ENCODE peak calls at places on chromosomes 12 and 14, in seven cellular contexts. One of them, this sample, is unnamed.

GRCh38 chr12:4270016-4270669 is 3.4 kb upstream of the CCND2 start:
- DNase-seq in A549: no peak
- DNase-seq in neuronal stem cell: no peak
- DNase-seq in fibroblast of the aortic adventitia: no peak
- DNase-seq in AG04450: no peak
- DNase-seq in iPS DF 6.9: no peak
- DNase-seq in GM12865: no peak
- DNase-seq in this sample: no peak

GRCh38 chr12:98227162-98227561 is 288.2 kb upstream of the TMPO start:
- DNase-seq in A549: peak; percentile 45
- DNase-seq in neuronal stem cell: no peak
- DNase-seq in fibroblast of the aortic adventitia: peak; percentile 6
- DNase-seq in AG04450: no peak
- DNase-seq in iPS DF 6.9: no peak
- DNase-seq in GM12865: peak; percentile 16
- DNase-seq in this sample: peak; percentile 73

GRCh38 chr14:90533591-90534021 is 136.8 kb downstream of the CALM1 start:
- DNase-seq in A549: no peak
- DNase-seq in neuronal stem cell: no peak
- DNase-seq in fibroblast of the aortic adventitia: no peak
- DNase-seq in AG04450: no peak
- DNase-seq in iPS DF 6.9: no peak
- DNase-seq in GM12865: no peak
- DNase-seq in this sample: no peak

GRCh38 chr12:29396774-29397173 is 15.8 kb upstream of the ERGIC2 start:
- DNase-seq in A549: no peak
- DNase-seq in neuronal stem cell: no peak
- DNase-seq in fibroblast of the aortic adventitia: peak; percentile 40
- DNase-seq in AG04450: no peak
- DNase-seq in iPS DF 6.9: no peak
- DNase-seq in GM12865: no peak
- DNase-seq in this sample: no peak

GRCh38 chr12:15979096-15980091 is 68.3 kb downstream of the DERA start:
- DNase-seq in A549: peak; percentile 32
- DNase-seq in neuronal stem cell: no peak
- DNase-seq in fibroblast of the aortic adventitia: peak; percentile 93
- DNase-seq in AG04450: peak; percentile 78
- DNase-seq in iPS DF 6.9: peak; percentile 27
- DNase-seq in GM12865: peak; percentile 17
- DNase-seq in this sample: no peak

GRCh38 chr12:123761841-123762714 is at the start of gene DNAH10:
- DNase-seq in A549: no peak
- DNase-seq in neuronal stem cell: peak; percentile 69
- DNase-seq in fibroblast of the aortic adventitia: no peak
- DNase-seq in AG04450: no peak
- DNase-seq in iPS DF 6.9: peak; percentile 31
- DNase-seq in GM12865: peak; percentile 62
- DNase-seq in this sample: peak; percentile 69

GRCh38 chr14:74573421-74574091 is 38.5 kb downstream of the LTBP2 start:
- DNase-seq in A549: no peak
- DNase-seq in neuronal stem cell: no peak
- DNase-seq in fibroblast of the aortic adventitia: no peak
- DNase-seq in AG04450: no peak
- DNase-seq in iPS DF 6.9: no peak
- DNase-seq in GM12865: no peak
- DNase-seq in this sample: no peak

GRCh38 chr12:7376196-7376595 is 67.8 kb downstream of the CD163L1 start:
- DNase-seq in A549: no peak
- DNase-seq in neuronal stem cell: no peak
- DNase-seq in fibroblast of the aortic adventitia: peak; percentile 73
- DNase-seq in AG04450: peak; percentile 7
- DNase-seq in iPS DF 6.9: no peak
- DNase-seq in GM12865: no peak
- DNase-seq in this sample: no peak

GRCh38 chr12:15984097-15984800 is 73.1 kb downstream of the DERA start:
- DNase-seq in A549: no peak
- DNase-seq in neuronal stem cell: no peak
- DNase-seq in fibroblast of the aortic adventitia: peak; percentile 27
- DNase-seq in AG04450: no peak
- DNase-seq in iPS DF 6.9: no peak
- DNase-seq in GM12865: no peak
- DNase-seq in this sample: no peak

GRCh38 chr14:67514650-67515385 is 18.3 kb upstream of the PLEKHH1 start:
- DNase-seq in A549: no peak
- DNase-seq in neuronal stem cell: no peak
- DNase-seq in fibroblast of the aortic adventitia: peak; percentile 40
- DNase-seq in AG04450: no peak
- DNase-seq in iPS DF 6.9: no peak
- DNase-seq in GM12865: peak; percentile 41
- DNase-seq in this sample: peak; percentile 89

GRCh38 chr14:64722842-64723447 is 18.7 kb downstream of the PLEKHG3 start:
- DNase-seq in A549: no peak
- DNase-seq in neuronal stem cell: no peak
- DNase-seq in fibroblast of the aortic adventitia: no peak
- DNase-seq in AG04450: no peak
- DNase-seq in iPS DF 6.9: no peak
- DNase-seq in GM12865: no peak
- DNase-seq in this sample: no peak

GRCh38 chr12:9760699-9761406 is at the start of gene CD69:
- DNase-seq in A549: no peak
- DNase-seq in neuronal stem cell: no peak
- DNase-seq in fibroblast of the aortic adventitia: no peak
- DNase-seq in AG04450: no peak
- DNase-seq in iPS DF 6.9: no peak
- DNase-seq in GM12865: peak; percentile 91
- DNase-seq in this sample: no peak

GRCh38 chr12:55716582-55717396 is 943 bp downstream of the BLOC1S1 start:
- DNase-seq in A549: no peak
- DNase-seq in neuronal stem cell: no peak
- DNase-seq in fibroblast of the aortic adventitia: no peak
- DNase-seq in AG04450: no peak
- DNase-seq in iPS DF 6.9: no peak
- DNase-seq in GM12865: no peak
- DNase-seq in this sample: no peak

GRCh38 chr12:124544311-124544970 is 23.0 kb downstream of the NCOR2 start:
- DNase-seq in A549: no peak
- DNase-seq in neuronal stem cell: no peak
- DNase-seq in fibroblast of the aortic adventitia: no peak
- DNase-seq in AG04450: no peak
- DNase-seq in iPS DF 6.9: no peak
- DNase-seq in GM12865: no peak
- DNase-seq in this sample: no peak

GRCh38 chr12:46260913-46261476 is 7.8 kb downstream of the SLC38A1 start:
- DNase-seq in A549: no peak
- DNase-seq in neuronal stem cell: no peak
- DNase-seq in fibroblast of the aortic adventitia: no peak
- DNase-seq in AG04450: no peak
- DNase-seq in iPS DF 6.9: no peak
- DNase-seq in GM12865: no peak
- DNase-seq in this sample: no peak
- H3K4me3 ChIP-seq in A549: no peak overlapping the region
- H3K4me3 ChIP-seq in neuronal stem cell: no peak overlapping the region
- H3K4me3 ChIP-seq in fibroblast of the aortic adventitia: peak overlapping the region; percentile 15
- H3K4me3 ChIP-seq in AG04450: peak overlapping the region; percentile 39
- H3K4me3 ChIP-seq in iPS DF 6.9: no peak overlapping the region
- H3K4me3 ChIP-seq in GM12865: no peak overlapping the region
- H3K4me3 ChIP-seq in this sample: no peak overlapping the region

DNA sequence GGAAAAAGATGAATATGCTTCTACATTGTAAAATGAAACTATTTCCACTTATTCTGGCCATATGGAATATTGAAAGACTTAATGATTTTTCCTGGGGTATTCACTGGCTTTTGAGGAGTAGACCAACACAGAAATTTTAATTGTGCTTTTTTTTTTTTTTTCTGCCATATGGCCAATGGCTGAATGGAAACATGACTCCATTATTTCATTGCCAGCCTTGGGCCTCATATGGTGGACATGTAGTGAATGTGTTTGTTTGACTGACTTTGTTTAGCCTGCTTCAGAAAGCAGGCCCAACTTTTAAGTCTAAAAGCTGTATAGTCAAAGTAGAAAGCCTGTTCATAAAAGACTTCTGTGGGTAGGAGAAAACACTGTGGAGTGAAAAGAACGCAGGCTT is 2.4 kb downstream of the GNG2 start:
- DNase-seq in A549: no peak
- DNase-seq in neuronal stem cell: no peak
- DNase-seq in fibroblast of the aortic adventitia: no peak
- DNase-seq in AG04450: no peak
- DNase-seq in iPS DF 6.9: no peak
- DNase-seq in GM12865: no peak
- DNase-seq in this sample: peak; percentile 56
- H3K4me3 ChIP-seq in A549: no peak overlapping the region
- H3K4me3 ChIP-seq in neuronal stem cell: peak overlapping the region; percentile 80
- H3K4me3 ChIP-seq in fibroblast of the aortic adventitia: no peak overlapping the region
- H3K4me3 ChIP-seq in AG04450: peak overlapping the region; percentile 66
- H3K4me3 ChIP-seq in iPS DF 6.9: no peak overlapping the region
- H3K4me3 ChIP-seq in GM12865: peak overlapping the region; percentile 86
- H3K4me3 ChIP-seq in this sample: peak overlapping the region; percentile 84

GRCh38 chr12:109841356-109841755 is 8.2 kb upstream of the TRPV4 start:
- DNase-seq in A549: no peak
- DNase-seq in neuronal stem cell: no peak
- DNase-seq in fibroblast of the aortic adventitia: no peak
- DNase-seq in AG04450: no peak
- DNase-seq in iPS DF 6.9: no peak
- DNase-seq in GM12865: no peak
- DNase-seq in this sample: no peak

GRCh38 chr12:109842021-109842420 is 8.8 kb upstream of the TRPV4 start:
- DNase-seq in A549: no peak
- DNase-seq in neuronal stem cell: no peak
- DNase-seq in fibroblast of the aortic adventitia: no peak
- DNase-seq in AG04450: no peak
- DNase-seq in iPS DF 6.9: no peak
- DNase-seq in GM12865: no peak
- DNase-seq in this sample: no peak

GRCh38 chr12:109844091-109844490 is 10.9 kb upstream of the TRPV4 start:
- DNase-seq in A549: no peak
- DNase-seq in neuronal stem cell: no peak
- DNase-seq in fibroblast of the aortic adventitia: peak; percentile 30
- DNase-seq in AG04450: no peak
- DNase-seq in iPS DF 6.9: no peak
- DNase-seq in GM12865: no peak
- DNase-seq in this sample: no peak

GRCh38 chr12:109847166-109847700 is 14.0 kb upstream of the TRPV4 start:
- DNase-seq in A549: no peak
- DNase-seq in neuronal stem cell: no peak
- DNase-seq in fibroblast of the aortic adventitia: no peak
- DNase-seq in AG04450: no peak
- DNase-seq in iPS DF 6.9: no peak
- DNase-seq in GM12865: no peak
- DNase-seq in this sample: no peak

DNA sequence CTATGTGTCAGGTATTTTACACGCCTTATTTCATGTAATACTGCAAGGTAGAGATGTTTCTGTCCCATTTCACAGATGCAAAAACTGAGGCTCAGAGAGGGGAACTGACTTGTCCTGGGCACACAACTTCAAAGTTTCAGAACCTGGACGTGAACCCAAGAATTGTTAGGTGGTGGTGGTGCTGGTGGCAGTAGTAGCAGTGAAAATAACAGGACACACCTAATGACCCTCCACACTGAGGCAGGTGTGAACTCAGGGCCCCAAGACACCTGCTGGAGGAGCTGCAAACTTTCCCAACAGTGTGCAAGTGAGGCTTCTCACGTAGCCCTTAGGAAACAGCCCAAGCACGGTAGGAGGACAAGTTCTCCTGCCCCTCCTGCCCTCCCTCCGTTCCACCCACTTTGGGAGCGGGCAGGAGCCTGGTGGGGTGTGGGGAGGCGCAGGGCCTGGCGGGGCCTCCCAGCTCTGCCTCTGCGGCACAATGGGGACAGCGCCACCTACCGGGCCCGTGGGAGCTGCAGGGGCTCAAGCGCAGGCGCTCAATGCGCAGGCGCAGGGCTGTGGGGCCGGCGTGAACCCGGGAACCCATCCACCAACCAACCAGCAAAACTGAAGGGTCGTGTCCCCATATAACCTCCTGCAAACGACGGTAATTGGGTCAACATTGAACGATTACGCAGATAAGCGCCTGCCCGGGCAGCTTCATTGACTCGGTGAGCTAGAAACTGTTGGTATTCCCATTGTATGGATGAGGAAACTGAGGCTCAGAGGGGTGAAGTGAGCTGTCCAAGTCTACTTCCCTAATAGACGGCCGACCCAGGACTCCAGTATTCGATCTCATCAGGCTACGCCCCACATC is 12.0 kb upstream of the TRPV4 start:
- DNase-seq in A549: peak; percentile 88
- DNase-seq in neuronal stem cell: peak; percentile 81
- DNase-seq in fibroblast of the aortic adventitia: peak; percentile 77
- DNase-seq in AG04450: peak; percentile 27
- DNase-seq in iPS DF 6.9: peak; percentile 74
- DNase-seq in GM12865: peak; percentile 86
- DNase-seq in this sample: peak; percentile 95
- H3K4me3 ChIP-seq in A549: peak overlapping the region; percentile 35
- H3K4me3 ChIP-seq in neuronal stem cell: peak overlapping the region; percentile 20
- H3K4me3 ChIP-seq in fibroblast of the aortic adventitia: peak overlapping the region; percentile 62
- H3K4me3 ChIP-seq in AG04450: peak overlapping the region; percentile 54
- H3K4me3 ChIP-seq in iPS DF 6.9: no peak overlapping the region
- H3K4me3 ChIP-seq in GM12865: peak overlapping the region; percentile 12
- H3K4me3 ChIP-seq in this sample: no peak overlapping the region

GRCh38 chr12:93429852-93430251 is 11.9 kb downstream of the UBE2N start:
- DNase-seq in A549: no peak
- DNase-seq in neuronal stem cell: no peak
- DNase-seq in fibroblast of the aortic adventitia: no peak
- DNase-seq in AG04450: no peak
- DNase-seq in iPS DF 6.9: no peak
- DNase-seq in GM12865: no peak
- DNase-seq in this sample: no peak

GRCh38 chr12:93430280-93430679 is 11.5 kb downstream of the UBE2N start:
- DNase-seq in A549: no peak
- DNase-seq in neuronal stem cell: no peak
- DNase-seq in fibroblast of the aortic adventitia: no peak
- DNase-seq in AG04450: no peak
- DNase-seq in iPS DF 6.9: no peak
- DNase-seq in GM12865: no peak
- DNase-seq in this sample: no peak

GRCh38 chr12:93438266-93439050 is 3.3 kb downstream of the UBE2N start:
- DNase-seq in A549: no peak
- DNase-seq in neuronal stem cell: no peak
- DNase-seq in fibroblast of the aortic adventitia: no peak
- DNase-seq in AG04450: no peak
- DNase-seq in iPS DF 6.9: no peak
- DNase-seq in GM12865: no peak
- DNase-seq in this sample: no peak

GRCh38 chr12:93429448-93429847 is 12.3 kb downstream of the UBE2N start:
- DNase-seq in A549: no peak
- DNase-seq in neuronal stem cell: no peak
- DNase-seq in fibroblast of the aortic adventitia: no peak
- DNase-seq in AG04450: no peak
- DNase-seq in iPS DF 6.9: no peak
- DNase-seq in GM12865: no peak
- DNase-seq in this sample: no peak

DNA sequence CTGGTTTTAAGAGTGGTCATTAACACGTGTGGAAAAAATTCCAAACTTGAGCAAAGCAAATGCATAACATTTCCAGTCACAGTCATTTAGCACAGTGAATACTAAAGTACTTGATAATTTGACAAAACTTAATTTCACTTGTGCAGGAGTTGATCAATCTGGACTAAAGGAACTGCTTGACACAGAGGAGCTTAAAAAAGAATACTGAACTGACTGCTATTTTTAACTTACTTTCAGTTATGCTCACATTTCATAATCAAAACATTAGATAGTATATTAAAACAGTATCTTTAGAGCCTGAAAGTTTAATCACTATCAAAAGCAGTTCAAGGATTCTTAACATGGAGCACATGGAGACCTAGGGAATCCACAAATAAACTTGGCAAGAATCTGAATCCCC is 7.4 kb downstream of the UBE2N start:
- DNase-seq in A549: no peak
- DNase-seq in neuronal stem cell: no peak
- DNase-seq in fibroblast of the aortic adventitia: peak; percentile 46
- DNase-seq in AG04450: no peak
- DNase-seq in iPS DF 6.9: no peak
- DNase-seq in GM12865: no peak
- DNase-seq in this sample: no peak
- H3K4me3 ChIP-seq in A549: no peak overlapping the region
- H3K4me3 ChIP-seq in neuronal stem cell: no peak overlapping the region
- H3K4me3 ChIP-seq in fibroblast of the aortic adventitia: no peak overlapping the region
- H3K4me3 ChIP-seq in AG04450: no peak overlapping the region
- H3K4me3 ChIP-seq in iPS DF 6.9: no peak overlapping the region
- H3K4me3 ChIP-seq in GM12865: peak overlapping the region; percentile 46
- H3K4me3 ChIP-seq in this sample: no peak overlapping the region

This sample was measured in Karpas-422.